ENCODE peak calls at places on chromosomes 2 and 18, in four cellular contexts. Z is GM23338, E is HCT116, V is sigmoid colon. Q is an unnamed sample.

GRCh38 chr2:230643576-230644291 is 68.9 kb upstream of the CAB39 start:
- DNase-seq in Z (no peak), E (no peak), V (peak; percentile 78), Q (peak; percentile 90)

GRCh38 chr2:75608684-75609333 is 37.8 kb upstream of the MRPL19 start:
- DNase-seq in E (peak; percentile 24), Z (peak; percentile 83), V (no peak), Q (peak; percentile 93)

GRCh38 chr2:40431600-40431955 is 20.3 kb downstream of the SLC8A1 start:
- DNase-seq in E (no peak), V (peak; percentile 80), Z (no peak), Q (no peak)

GRCh38 chr18:22434973-22435608 is 17.4 kb upstream of the CTAGE1 start:
- DNase-seq in Z (no peak), V (no peak), E (no peak), Q (no peak)

GRCh38 chr18:23257686-23258565 is 122.6 kb downstream of the CABLES1 start:
- DNase-seq in Z (no peak), V (no peak), E (no peak), Q (peak; percentile 56)

GRCh38 chr2:26475037-26475436 is 2.9 kb downstream of the OTOF start:
- DNase-seq in Z (no peak), V (no peak), E (no peak), Q (no peak)

GRCh38 chr2:64626146-64626809 is 27.4 kb downstream of the SERTAD2 start:
- DNase-seq in E (no peak), V (peak; percentile 37), Z (no peak), Q (no peak)

GRCh38 chr18:78757014-78757413 is 222.6 kb upstream of the SALL3 start:
- DNase-seq in V (no peak), Z (no peak), E (no peak), Q (no peak)

GRCh38 chr2:224146356-224147160 is 107.5 kb upstream of the SERPINE2 start:
- DNase-seq in E (no peak), V (no peak), Z (no peak), Q (no peak)

GRCh38 chr2:145626301-145626700 is 1106.4 kb upstream of the ZEB2 start:
- DNase-seq in V (no peak), E (no peak), Z (no peak), Q (no peak)

GRCh38 chr18:240175-240574 is 27.7 kb downstream of the THOC1 start:
- DNase-seq in E (no peak), Z (no peak), V (no peak), Q (no peak)

GRCh38 chr2:203751886-203752285 is 45.4 kb downstream of the CD28 start:
- DNase-seq in E (no peak), V (no peak), Z (no peak), Q (no peak)

GRCh38 chr2:237512774-237513466 is 25.9 kb downstream of the MLPH start:
- DNase-seq in E (peak; percentile 76), V (peak; percentile 92), Z (peak; percentile 97), Q (peak; percentile 88)
- TF ChIP-seq POLR2AphosphoS5 in E (no peak), V (no peak), Z (no peak), Q (no peak)

DNA sequence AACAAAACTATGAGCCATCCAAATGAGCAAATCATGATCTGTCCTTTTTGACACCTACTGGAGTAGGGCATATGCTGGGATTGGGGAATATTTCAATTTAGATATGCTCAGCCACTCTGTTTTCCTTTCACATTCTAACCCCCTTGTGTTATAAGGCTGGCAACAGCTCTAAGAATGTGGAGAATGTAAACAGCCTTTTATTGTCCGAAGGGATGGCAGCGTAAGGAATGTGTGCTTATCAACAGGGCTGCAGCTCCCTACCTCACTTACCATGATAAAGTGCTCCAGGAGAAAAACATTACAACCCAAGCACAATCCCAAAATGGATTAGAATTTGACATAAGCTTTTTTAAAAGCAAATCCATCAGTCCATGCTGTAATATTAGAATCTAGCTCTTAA is 2.2 kb downstream of the NXPH2 start:
- DNase-seq in Z (peak; percentile 96), V (no peak), E (no peak), Q (no peak)
- TF ChIP-seq POLR2AphosphoS5 in Z (no peak), V (no peak), E (no peak), Q (no peak)

DNA sequence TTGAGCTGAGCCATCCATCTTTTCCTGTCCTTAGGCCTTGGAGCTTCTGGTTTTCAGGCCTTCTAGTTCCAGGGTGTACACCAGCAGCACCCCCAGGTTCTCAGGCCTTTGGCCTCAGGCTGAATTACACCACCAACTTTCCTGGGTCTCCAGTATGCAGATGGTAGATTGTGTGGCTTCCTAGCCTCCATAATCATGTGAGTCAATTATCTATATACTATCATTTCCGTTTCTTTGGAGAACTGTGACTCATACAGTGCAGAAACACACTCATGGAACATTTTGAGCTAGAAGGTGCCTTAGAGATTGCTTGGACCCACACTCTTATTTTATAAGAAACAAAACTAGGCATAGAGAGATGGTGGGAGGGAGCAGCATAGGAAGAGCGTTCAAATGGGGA is 167.4 kb downstream of the NCK2 start:
- DNase-seq in E (no peak), Z (no peak), V (no peak), Q (no peak)
- TF ChIP-seq POLR2AphosphoS5 in E (no peak), Z (no peak), V (no peak), Q (no peak)

DNA sequence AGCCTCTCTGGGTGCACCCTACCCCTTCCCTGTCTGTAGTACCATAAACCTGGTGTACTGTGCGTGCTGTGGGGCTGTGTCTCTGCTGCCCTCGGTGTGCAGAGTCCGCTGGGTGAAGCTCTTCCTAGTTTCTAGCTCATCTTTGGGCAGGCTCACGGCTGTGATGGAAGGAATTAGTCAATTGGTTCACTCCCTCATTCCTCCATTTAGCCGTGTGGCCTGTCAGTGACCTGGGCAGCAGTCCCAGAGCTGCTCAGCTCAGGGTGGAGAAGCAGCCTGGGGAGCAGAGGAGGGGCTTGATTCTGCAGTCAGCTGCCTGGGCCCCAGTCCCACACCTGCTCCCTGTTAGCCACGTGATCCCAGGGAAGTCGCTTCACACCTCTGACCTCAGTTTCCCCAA is 133.1 kb upstream of the HDAC4 start:
- DNase-seq in V (no peak), Z (no peak), E (no peak), Q (no peak)
- TF ChIP-seq POLR2AphosphoS5 in V (no peak), Z (no peak), E (no peak), Q (no peak)

GRCh38 chr2:20917724-20918572 is 95.0 kb upstream of the LDAH start:
- DNase-seq in E (no peak), Z (no peak), V (no peak), Q (no peak)
- TF ChIP-seq POLR2AphosphoS5 in E (no peak), Z (no peak), V (no peak), Q (no peak)

DNA sequence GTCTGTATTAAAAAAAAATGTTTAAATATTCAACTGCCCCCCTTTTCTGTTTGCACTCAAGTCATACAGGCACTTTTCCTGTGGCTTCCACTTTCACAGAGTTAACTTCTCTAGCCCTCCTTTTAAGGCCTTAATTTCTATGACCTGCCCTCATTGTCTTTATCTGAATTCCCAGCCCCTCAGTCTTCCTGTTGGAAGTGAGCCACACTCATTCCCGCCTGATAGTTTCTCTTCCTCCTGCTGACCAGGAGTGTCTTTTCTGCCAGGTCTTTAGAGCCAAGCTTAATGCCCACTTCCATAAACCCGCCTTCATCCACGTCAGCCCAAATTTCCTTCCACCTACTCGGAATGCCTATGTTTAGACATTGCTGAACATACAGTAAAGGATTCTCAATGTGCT is 10.5 kb downstream of the COPS8 start:
- DNase-seq in E (no peak), V (no peak), Z (no peak), Q (no peak)
- TF ChIP-seq POLR2AphosphoS5 in E (no peak), V (no peak), Z (no peak), Q (no peak)

DNA sequence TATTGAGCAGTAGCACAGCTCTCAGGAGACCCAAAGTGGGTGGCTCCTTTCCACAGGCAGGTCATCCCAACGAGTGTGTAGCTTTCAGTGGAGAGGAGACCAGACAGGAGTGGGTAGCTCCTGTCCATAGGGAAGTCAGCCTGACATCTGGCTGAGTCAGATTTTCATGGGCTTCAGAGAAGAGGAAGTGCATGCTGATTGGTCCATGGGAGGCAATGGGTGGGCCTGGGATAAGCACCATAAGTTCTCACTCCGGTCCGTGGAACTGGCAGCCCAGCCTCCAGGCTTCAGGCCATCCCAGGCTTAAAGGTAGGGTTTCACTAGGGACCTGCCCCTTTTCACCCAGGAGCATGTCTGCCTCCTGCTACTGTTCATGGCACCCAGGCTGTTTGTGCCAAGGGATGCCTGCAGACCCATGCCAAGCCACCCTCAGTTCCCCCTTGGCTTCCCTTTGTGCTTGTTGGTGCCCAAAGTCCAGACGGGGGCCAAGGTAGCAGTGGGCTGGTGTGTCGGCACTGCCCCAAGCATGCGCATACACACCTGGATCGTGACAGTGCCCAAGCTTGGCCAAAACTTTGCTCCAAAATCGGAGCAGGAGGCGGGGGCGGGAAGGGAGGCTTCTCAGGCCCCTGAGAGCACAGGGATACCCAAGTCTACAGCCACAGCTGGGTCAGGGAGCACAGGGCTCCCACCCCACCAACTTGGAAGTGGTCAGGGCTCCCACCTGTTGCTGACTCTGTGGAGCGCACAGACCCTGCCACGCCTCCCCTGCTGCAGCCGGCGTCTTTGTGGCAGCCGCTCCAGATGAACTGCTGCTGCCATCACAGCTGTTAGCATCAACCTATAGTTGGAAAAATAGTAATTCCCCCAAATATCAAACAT is 26.4 kb downstream of the MARCHF7 start:
- DNase-seq in V (no peak), Z (peak; percentile 28), E (no peak), Q (no peak)
- TF ChIP-seq POLR2AphosphoS5 in V (no peak), Z (no peak), E (no peak), Q (no peak)